ENCODE peak calls at places on chromosome 2, in nine cellular contexts. One of them, this sample, is unnamed.

GRCh38 chr2:219254590-219255219 is 987 bp upstream of the TUBA4A start:
- DNase-seq in EL: no peak
- DNase-seq in lower lobe of right lung: no peak
- DNase-seq in SW480: no peak
- DNase-seq in H1: no peak
- DNase-seq in activated T-cell treated with anti-CD3 and anti-CD28 coated beads, Interleukin-2, amount 50 U/mL, for 24 hours: peak; percentile 78
- DNase-seq in WERI-Rb-1: no peak
- DNase-seq in endodermal cell: no peak
- DNase-seq in T-helper 17 cell: no peak
- DNase-seq in this sample: no peak

GRCh38 chr2:213740453-213740852 is 456.2 kb downstream of the SPAG16 start:
- DNase-seq in H1: no peak
- DNase-seq in activated T-cell treated with anti-CD3 and anti-CD28 coated beads, Interleukin-2, amount 50 U/mL, for 24 hours: no peak
- DNase-seq in WERI-Rb-1: no peak
- DNase-seq in EL: no peak
- DNase-seq in SW480: no peak
- DNase-seq in lower lobe of right lung: no peak
- DNase-seq in T-helper 17 cell: no peak
- DNase-seq in endodermal cell: no peak
- DNase-seq in this sample: no peak

GRCh38 chr2:23791030-23791429 is 135.9 kb downstream of the ATAD2B start:
- DNase-seq in T-helper 17 cell: no peak
- DNase-seq in lower lobe of right lung: no peak
- DNase-seq in EL: peak; percentile 50
- DNase-seq in WERI-Rb-1: no peak
- DNase-seq in endodermal cell: no peak
- DNase-seq in SW480: no peak
- DNase-seq in activated T-cell treated with anti-CD3 and anti-CD28 coated beads, Interleukin-2, amount 50 U/mL, for 24 hours: no peak
- DNase-seq in H1: no peak
- DNase-seq in this sample: peak; percentile 8

GRCh38 chr2:196101325-196101981 is 32.8 kb upstream of the DNAH7 start:
- DNase-seq in WERI-Rb-1: no peak
- DNase-seq in EL: no peak
- DNase-seq in SW480: no peak
- DNase-seq in activated T-cell treated with anti-CD3 and anti-CD28 coated beads, Interleukin-2, amount 50 U/mL, for 24 hours: peak; percentile 54
- DNase-seq in H1: no peak
- DNase-seq in T-helper 17 cell: no peak
- DNase-seq in endodermal cell: no peak
- DNase-seq in lower lobe of right lung: no peak
- DNase-seq in this sample: no peak

GRCh38 chr2:120494446-120494845 is 148.5 kb downstream of the INHBB start:
- DNase-seq in WERI-Rb-1: no peak
- DNase-seq in H1: no peak
- DNase-seq in activated T-cell treated with anti-CD3 and anti-CD28 coated beads, Interleukin-2, amount 50 U/mL, for 24 hours: no peak
- DNase-seq in SW480: no peak
- DNase-seq in EL: no peak
- DNase-seq in T-helper 17 cell: no peak
- DNase-seq in endodermal cell: no peak
- DNase-seq in lower lobe of right lung: no peak
- DNase-seq in this sample: no peak

GRCh38 chr2:20223345-20224190 is 1.4 kb downstream of the SDC1 start:
- DNase-seq in lower lobe of right lung: peak; percentile 61
- DNase-seq in EL: peak; percentile 68
- DNase-seq in endodermal cell: peak; percentile 81
- DNase-seq in H1: no peak
- DNase-seq in T-helper 17 cell: no peak
- DNase-seq in activated T-cell treated with anti-CD3 and anti-CD28 coated beads, Interleukin-2, amount 50 U/mL, for 24 hours: peak; percentile 59
- DNase-seq in WERI-Rb-1: peak; percentile 68
- DNase-seq in SW480: peak; percentile 73
- DNase-seq in this sample: peak; percentile 57

GRCh38 chr2:67845557-67846114 is 217.2 kb downstream of the C1D start:
- DNase-seq in SW480: no peak
- DNase-seq in endodermal cell: no peak
- DNase-seq in T-helper 17 cell: no peak
- DNase-seq in WERI-Rb-1: no peak
- DNase-seq in lower lobe of right lung: no peak
- DNase-seq in activated T-cell treated with anti-CD3 and anti-CD28 coated beads, Interleukin-2, amount 50 U/mL, for 24 hours: no peak
- DNase-seq in EL: no peak
- DNase-seq in H1: no peak
- DNase-seq in this sample: no peak

GRCh38 chr2:85183481-85183880 is 50.3 kb downstream of the TCF7L1 start:
- DNase-seq in activated T-cell treated with anti-CD3 and anti-CD28 coated beads, Interleukin-2, amount 50 U/mL, for 24 hours: no peak
- DNase-seq in EL: peak; percentile 42
- DNase-seq in WERI-Rb-1: no peak
- DNase-seq in endodermal cell: no peak
- DNase-seq in H1: no peak
- DNase-seq in lower lobe of right lung: no peak
- DNase-seq in SW480: no peak
- DNase-seq in T-helper 17 cell: no peak
- DNase-seq in this sample: no peak

GRCh38 chr2:81901017-81901416 is 1596.5 kb upstream of the LRRTM1 start:
- DNase-seq in endodermal cell: no peak
- DNase-seq in SW480: peak; percentile 4
- DNase-seq in WERI-Rb-1: no peak
- DNase-seq in H1: no peak
- DNase-seq in activated T-cell treated with anti-CD3 and anti-CD28 coated beads, Interleukin-2, amount 50 U/mL, for 24 hours: no peak
- DNase-seq in T-helper 17 cell: no peak
- DNase-seq in EL: no peak
- DNase-seq in lower lobe of right lung: no peak
- DNase-seq in this sample: peak; percentile 22